ENCODE peak calls at places on chromosomes 16 and 17, in five cellular contexts. B is nephron progenitor cell; Q is CD8-positive, alpha-beta T cell; G is cardiac muscle cell; J is AG04450. H is an unnamed sample.

GRCh38 chr17:81566461-81567126 is 14.4 kb upstream of the FAAP100 start:
- DNase-seq in B (no peak), Q (no peak), G (peak), J (peak), H (no peak)

GRCh38 chr17:17819111-17819510 is 17.7 kb downstream of the SREBF1 start:
- DNase-seq in B (no peak), Q (no peak), G (no peak), J (no peak), H (no peak)

GRCh38 chr17:3827124-3827773 is 18.8 kb downstream of the NCBP3 start:
- DNase-seq in B (peak), Q (peak), G (peak), J (no peak), H (peak)

GRCh38 chr17:72189781-72190593 is 69.2 kb downstream of the SOX9 start:
- DNase-seq in B (no peak), Q (no peak), G (peak), J (no peak), H (no peak)

GRCh38 chr16:85806539-85806938 is 7.0 kb downstream of the COX4I1 start:
- DNase-seq in B (no peak), Q (no peak), G (no peak), J (no peak), H (peak)

GRCh38 chr16:77336637-77337036 is 98.2 kb downstream of the ADAMTS18 start:
- DNase-seq in B (no peak), Q (no peak), G (peak), J (no peak), H (no peak)

GRCh38 chr16:273547-274421 is 2.0 kb downstream of the RGS11 start:
- DNase-seq in B (no peak), Q (no peak), G (no peak), J (no peak), H (no peak)

GRCh38 chr16:79437764-79438728 is 162.5 kb downstream of the MAF start:
- DNase-seq in B (no peak), Q (no peak), G (peak), J (no peak), H (no peak)

GRCh38 chr17:51372345-51373004 is 112.1 kb downstream of the UTP18 start:
- DNase-seq in B (no peak), Q (no peak), G (peak), J (no peak), H (peak)

GRCh38 chr16:1631230-1631629 is 19.1 kb downstream of the CRAMP1 start:
- DNase-seq in B (no peak), Q (no peak), G (no peak), J (no peak), H (no peak)
- TF ChIP-seq CTCF in B (no peak), Q (no peak), G (no peak), J (no peak), H (no peak)

GRCh38 chr16:3306078-3306477 is 781 bp downstream of the ZNF75A start:
- DNase-seq in B (no peak), Q (no peak), G (no peak), J (no peak), H (no peak)

GRCh38 chr16:3304370-3304769 is 860 bp downstream of the TIGD7 start:
- DNase-seq in B (no peak), Q (no peak), G (peak), J (no peak), H (no peak)

DNA sequence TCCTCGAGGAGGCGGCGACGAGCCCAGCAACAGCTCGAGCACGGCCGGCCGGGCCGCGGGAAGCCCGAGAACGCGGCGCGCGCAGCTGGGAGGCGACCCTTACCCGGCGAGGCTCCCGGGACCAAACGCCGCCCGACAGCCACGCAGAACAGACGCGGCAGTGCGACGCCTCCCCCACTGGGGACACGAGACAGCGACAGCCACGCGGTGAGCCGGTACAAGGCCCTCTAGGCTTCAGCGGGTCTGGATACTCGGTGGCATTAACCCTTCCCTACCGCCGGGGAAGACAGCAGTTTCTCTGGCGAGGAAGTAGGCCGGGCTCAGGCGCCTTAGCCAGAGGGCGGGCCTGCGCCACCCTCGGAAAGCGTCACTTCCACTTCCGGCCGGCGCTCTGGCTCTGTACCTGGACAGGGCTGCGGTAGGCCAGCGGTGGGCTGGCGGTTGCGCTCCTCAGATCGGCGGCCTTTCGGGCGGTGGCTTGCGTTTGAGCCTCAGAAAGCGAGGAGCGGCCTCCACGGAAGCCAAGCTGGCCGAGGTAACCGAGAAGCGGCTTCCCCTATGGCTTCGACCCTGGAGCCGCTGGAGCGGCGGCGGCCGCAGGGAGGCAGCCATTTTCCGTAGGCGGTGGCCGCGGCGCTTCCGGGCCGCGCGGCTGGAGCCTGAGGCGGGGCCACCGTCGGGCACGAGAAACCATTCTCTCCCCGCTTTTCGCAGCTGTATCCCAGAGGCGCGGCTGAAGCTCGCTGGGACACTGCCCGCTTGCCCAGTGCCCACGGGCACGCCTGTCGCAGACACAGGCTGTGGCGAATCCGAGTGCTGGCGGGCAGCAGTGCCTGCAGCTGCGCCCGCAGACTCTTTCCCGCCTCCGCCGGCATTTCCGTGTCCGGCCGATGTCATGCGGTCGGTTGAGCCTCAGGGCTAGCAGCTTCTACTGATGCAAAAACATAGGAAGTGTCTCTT is at the start of the genes TIGD7 and ZNF75A:
- DNase-seq in B (peak), Q (peak), G (peak), J (peak), H (peak)
- TF ChIP-seq CTCF in B (no peak), Q (no peak), G (peak), J (peak), H (no peak)

DNA sequence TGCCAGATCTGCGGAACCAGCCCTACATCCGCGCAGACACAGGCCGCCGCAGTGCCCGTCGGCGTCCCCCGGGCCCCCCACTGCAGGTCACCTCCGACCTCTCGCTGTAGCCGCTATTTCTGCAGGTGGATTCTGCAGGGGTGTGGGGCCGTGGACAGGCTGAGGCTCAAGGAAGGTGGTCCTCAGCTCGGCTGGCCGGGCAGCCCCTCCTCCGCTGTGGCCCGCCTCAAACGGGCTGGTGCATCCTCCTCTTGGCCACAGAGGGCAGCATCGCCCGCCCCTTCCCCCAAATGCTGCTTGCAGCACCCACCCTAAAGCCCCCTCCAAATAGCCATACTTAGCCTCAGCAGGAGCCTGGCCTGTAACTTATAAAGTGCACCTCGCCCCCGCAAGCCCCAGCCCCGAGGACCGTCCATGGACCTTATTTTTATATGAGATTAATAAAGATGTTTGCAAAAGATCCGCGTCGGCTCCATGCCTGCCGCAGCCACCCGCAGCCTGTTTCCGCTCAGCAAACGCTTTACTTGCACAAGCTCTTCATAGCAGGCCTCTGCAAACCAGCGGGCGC is 14.9 kb downstream of the SPATA32 start:
- DNase-seq in B (peak), Q (no peak), G (no peak), J (no peak), H (no peak)
- TF ChIP-seq CTCF in B (peak), Q (peak), G (peak), J (peak), H (peak)

GRCh38 chr16:29864205-29864604 is 1.2 kb upstream of the CDIPT start:
- DNase-seq in B (no peak), Q (no peak), G (no peak), J (no peak), H (no peak)

GRCh38 chr16:29863669-29863984 is 601 bp upstream of the CDIPT start:
- DNase-seq in B (no peak), Q (no peak), G (no peak), J (no peak), H (no peak)

GRCh38 chr16:29860218-29860617 is 2.8 kb downstream of the CDIPT start:
- DNase-seq in B (no peak), Q (no peak), G (no peak), J (no peak), H (no peak)

GRCh38 chr16:29862884-29863668 is at the start of gene CDIPT:
- DNase-seq in B (peak), Q (peak), G (peak), J (peak), H (peak)

GRCh38 chr16:29862383-29862883 is 593 bp downstream of the CDIPT start:
- DNase-seq in B (peak), Q (no peak), G (peak), J (no peak), H (no peak)
- TF ChIP-seq CTCF in B (no peak), Q (no peak), G (peak), J (peak), H (no peak)

GRCh38 chr17:75034236-75034908 is 12.4 kb downstream of the ATP5PD start:
- DNase-seq in B (peak), Q (peak), G (peak), J (peak), H (peak)
- TF ChIP-seq CTCF in B (no peak), Q (no peak), G (peak), J (no peak), H (no peak)

DNA sequence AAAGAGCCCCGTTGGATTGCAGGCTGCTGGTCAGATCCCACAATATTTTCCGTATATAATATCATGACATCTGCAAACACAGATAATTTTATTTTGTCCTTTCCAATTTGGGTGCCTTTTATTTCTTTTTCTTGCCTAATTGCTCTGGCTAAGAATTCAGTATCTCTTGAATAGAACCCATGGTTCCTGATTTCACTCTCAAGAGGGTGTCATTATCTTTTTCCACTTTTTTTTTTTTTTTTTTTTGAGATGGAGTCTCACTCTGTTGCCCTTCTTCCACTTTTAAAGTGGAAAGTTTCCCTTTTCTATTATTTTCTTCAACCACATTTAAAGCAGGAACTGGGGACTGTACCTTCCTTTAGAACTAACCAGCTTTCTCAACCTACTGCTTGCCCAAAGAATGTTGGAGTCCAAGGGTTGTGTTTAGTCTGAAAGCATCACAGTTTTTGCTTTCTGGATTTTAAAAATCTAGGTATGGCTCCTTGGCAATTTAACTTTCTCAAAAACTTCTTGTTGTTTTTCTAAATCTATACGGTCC is 31.1 kb downstream of the SLFN11 start:
- DNase-seq in B (no peak), Q (no peak), G (no peak), J (no peak), H (no peak)
- TF ChIP-seq CTCF in B (no peak), Q (no peak), G (no peak), J (no peak), H (no peak)

GRCh38 chr17:7112527-7113108 is 2.0 kb downstream of the ASGR2 start:
- DNase-seq in B (no peak), Q (no peak), G (no peak), J (no peak), H (no peak)
- TF ChIP-seq CTCF in B (no peak), Q (no peak), G (no peak), J (no peak), H (no peak)

GRCh38 chr17:16286947-16287562 is 66.2 kb downstream of the CENPV start:
- DNase-seq in B (no peak), Q (no peak), G (peak), J (no peak), H (no peak)
- TF ChIP-seq CTCF in B (no peak), Q (no peak), G (peak), J (peak), H (no peak)

GRCh38 chr16:27346818-27347217 is 33.0 kb downstream of the IL4R start:
- DNase-seq in B (no peak), Q (no peak), G (no peak), J (no peak), H (peak)
- TF ChIP-seq CTCF in B (no peak), Q (no peak), G (no peak), J (no peak), H (no peak)